ENCODE peak calls at places on chromosomes 3 and 15, in nine cellular contexts. S, R, N, J, Y, D, P, Z and I are unnamed samples. For H3K4me1, the result is how much of the 10 kb centered on the place peaks cover.

GRCh38 chr3:131688370-131688769 is 185.6 kb upstream of the MRPL3 start:
- DNase-seq in S (peak), R (no peak), N (no peak), J (peak), Y (no peak), D (no peak), P (no peak), Z (no peak), I (no peak)

GRCh38 chr3:37891227-37891626 is 29.5 kb downstream of the CTDSPL start:
- DNase-seq in S (peak), R (no peak), N (no peak), J (no peak), Y (no peak), D (peak), P (peak), Z (no peak), I (no peak)

GRCh38 chr15:24898715-24899278 is 56.0 kb upstream of the SNRPN start:
- DNase-seq in S (no peak), R (no peak), N (peak), J (no peak), Y (no peak), D (no peak), P (no peak), Z (no peak), I (peak)

GRCh38 chr3:170477395-170477794 is 58.7 kb downstream of the CLDN11 start:
- DNase-seq in S (peak), R (no peak), N (no peak), J (no peak), Y (peak), D (no peak), P (no peak), Z (peak), I (no peak)

GRCh38 chr3:182597621-182598041 is 195.7 kb upstream of the ATP11B start:
- DNase-seq in S (peak), R (no peak), N (no peak), J (peak), Y (no peak), D (no peak), P (no peak), Z (no peak), I (no peak)

GRCh38 chr15:100111103-100112060 is 230.4 kb downstream of the ADAMTS17 start:
- DNase-seq in S (peak), R (peak), N (no peak), J (peak), Y (peak), D (peak), P (no peak), Z (peak), I (no peak)

GRCh38 chr15:74598126-74598842 is 17.4 kb upstream of the CLK3 start:
- DNase-seq in S (peak), R (peak), N (peak), J (peak), Y (peak), D (peak), P (peak), Z (peak), I (peak)

GRCh38 chr3:118534519-118534918 is 500.1 kb downstream of the IGSF11 start:
- DNase-seq in S (no peak), R (no peak), N (no peak), J (no peak), Y (no peak), D (no peak), P (no peak), Z (no peak), I (no peak)

GRCh38 chr3:160098261-160098908 is 109.8 kb downstream of the IL12A start:
- DNase-seq in S (no peak), R (no peak), N (no peak), J (no peak), Y (no peak), D (no peak), P (no peak), Z (no peak), I (no peak)

GRCh38 chr3:10417849-10418248 is 87.5 kb downstream of the ATP2B2 start:
- DNase-seq in S (no peak), R (no peak), N (peak), J (peak), Y (peak), D (no peak), P (no peak), Z (peak), I (peak)

GRCh38 chr15:25739687-25740121 is 123.4 kb downstream of the ATP10A start:
- DNase-seq in S (no peak), R (no peak), N (peak), J (peak), Y (peak), D (no peak), P (no peak), Z (no peak), I (peak)

GRCh38 chr3:78427303-78427702 is 1340.5 kb downstream of the ROBO1 start:
- DNase-seq in S (no peak), R (no peak), N (no peak), J (peak), Y (no peak), D (no peak), P (no peak), Z (no peak), I (no peak)

GRCh38 chr15:82986442-82986780 is 401 bp downstream of the RAMAC start:
- DNase-seq in S (no peak), R (no peak), N (no peak), J (no peak), Y (peak), D (no peak), P (no peak), Z (no peak), I (no peak)

GRCh38 chr15:96424674-96425073 is 94.2 kb downstream of the NR2F2 start:
- DNase-seq in S (no peak), R (no peak), N (no peak), J (no peak), Y (no peak), D (no peak), P (no peak), Z (no peak), I (no peak)

DNA sequence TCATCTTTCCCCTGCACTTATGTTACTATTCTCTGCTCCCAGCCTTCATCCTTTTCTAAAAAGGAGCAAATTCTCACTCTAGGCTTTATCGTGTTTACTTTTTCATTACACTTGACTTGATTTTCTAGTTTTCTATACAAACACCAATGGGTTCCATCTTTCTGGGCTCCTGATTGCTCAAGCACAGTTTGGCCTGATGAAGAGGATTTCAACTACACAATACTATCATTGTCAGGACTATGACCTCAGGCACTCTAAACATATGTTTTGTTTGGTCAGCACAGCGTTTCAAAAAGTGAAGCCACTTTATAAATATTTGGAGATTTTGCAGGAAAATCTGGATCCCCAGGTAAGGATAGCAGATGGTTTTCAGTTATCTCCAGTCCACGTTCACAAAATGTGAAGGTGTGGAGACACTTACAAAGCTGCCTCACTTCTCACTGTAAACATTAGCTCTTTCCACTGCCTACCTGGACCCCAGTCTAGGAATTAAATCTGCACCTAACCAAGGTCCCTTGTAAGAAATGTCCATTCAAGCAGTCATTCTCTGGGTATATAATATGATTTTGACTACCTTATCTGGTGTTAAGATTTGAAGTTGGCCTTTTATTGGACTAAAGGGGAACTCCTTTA is 86.2 kb downstream of the TGFBR2 start:
- DNase-seq in S (no peak), R (no peak), N (no peak), J (no peak), Y (no peak), D (no peak), P (no peak), Z (no peak), I (no peak)
- H3K4me1 ChIP-seq in S (under half), R (under half), N (under half), J (under half), Y (under half), D (under half), P (under half), Z (half or more), I (under half)

DNA sequence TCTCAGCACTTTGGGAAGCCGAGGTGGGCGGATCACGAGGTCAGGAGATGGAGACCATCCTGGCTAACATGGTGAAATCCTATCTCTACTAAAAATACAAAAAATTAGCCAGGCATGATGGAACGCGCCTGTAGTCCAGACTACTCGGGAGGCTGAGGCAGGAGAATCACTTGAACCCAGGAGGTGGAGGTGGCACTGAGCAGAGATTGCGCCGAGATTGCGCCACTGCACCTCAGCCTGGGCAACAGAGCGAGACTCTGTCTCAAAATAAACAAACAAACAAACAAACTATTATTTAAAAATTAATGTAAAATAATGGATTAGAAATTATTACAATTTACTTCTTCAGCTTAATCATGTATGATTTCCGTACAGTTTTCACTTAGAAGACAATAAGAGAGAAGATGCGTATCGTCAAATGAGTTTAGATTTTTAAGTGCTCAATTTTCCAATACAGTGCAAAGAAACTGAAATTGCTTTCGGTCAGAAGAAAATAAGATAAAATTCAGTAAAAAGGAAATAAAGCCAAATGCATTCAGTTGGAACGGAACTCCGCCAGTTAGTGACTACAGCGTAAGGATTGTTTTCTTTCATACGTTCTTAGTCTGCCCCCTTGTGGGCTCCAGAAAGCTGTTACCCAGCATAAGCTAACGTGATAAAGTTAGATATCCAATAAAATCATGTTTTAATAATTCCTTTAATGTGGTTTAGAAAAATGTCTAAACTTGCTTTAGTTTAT is 24.8 kb downstream of the AADAC start:
- DNase-seq in S (peak), R (peak), N (peak), J (peak), Y (peak), D (peak), P (peak), Z (peak), I (peak)
- H3K4me1 ChIP-seq in S (under half), R (under half), N (under half), J (under half), Y (under half), D (under half), P (under half), Z (under half), I (under half)

DNA sequence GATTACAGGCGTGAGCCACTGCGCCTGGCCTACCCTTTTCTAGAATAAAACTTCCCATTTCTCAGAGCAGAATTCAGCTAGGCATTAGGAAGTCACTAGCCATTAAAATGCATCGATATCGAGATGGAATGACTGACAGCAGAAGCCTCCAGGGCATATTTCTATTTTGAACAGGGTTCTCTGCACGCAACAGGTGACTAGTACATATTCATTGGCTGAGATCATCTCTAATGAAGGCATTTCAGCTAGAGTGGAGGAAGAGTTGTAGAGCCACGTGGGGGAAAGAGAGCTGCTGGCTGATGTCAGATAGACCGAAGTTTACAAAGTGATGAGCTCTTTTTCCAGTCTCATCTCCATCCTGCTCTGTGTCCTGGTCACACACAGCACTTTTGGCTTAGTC is 7.5 kb downstream of the TMEM40 start:
- DNase-seq in S (no peak), R (no peak), N (no peak), J (peak), Y (peak), D (no peak), P (no peak), Z (no peak), I (peak)
- H3K4me1 ChIP-seq in S (half or more), R (under half), N (under half), J (under half), Y (under half), D (under half), P (under half), Z (under half), I (under half)

DNA sequence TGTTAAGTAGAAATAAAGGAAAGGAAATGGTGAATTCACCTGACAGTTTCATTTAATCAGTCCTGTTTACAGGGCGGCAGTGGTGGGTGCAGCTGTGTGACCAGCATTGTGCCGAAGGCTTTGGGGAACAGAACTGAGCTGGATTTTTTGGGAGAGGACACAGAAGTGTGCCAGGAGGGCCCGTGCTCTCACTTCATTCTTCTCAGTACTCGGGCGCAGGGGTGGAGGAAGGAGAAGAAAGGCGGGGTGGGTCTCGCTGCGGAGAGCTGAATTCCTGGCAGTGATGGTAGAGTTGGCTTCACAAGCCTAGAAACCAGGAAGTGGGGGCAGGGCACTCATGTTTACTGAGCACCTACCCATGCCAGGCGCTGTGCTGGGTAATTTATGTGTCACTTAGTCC is 64.6 kb downstream of the CRTC3 start:
- DNase-seq in S (no peak), R (peak), N (peak), J (peak), Y (no peak), D (peak), P (peak), Z (peak), I (no peak)
- H3K4me1 ChIP-seq in S (under half), R (under half), N (under half), J (under half), Y (under half), D (under half), P (under half), Z (under half), I (under half)

DNA sequence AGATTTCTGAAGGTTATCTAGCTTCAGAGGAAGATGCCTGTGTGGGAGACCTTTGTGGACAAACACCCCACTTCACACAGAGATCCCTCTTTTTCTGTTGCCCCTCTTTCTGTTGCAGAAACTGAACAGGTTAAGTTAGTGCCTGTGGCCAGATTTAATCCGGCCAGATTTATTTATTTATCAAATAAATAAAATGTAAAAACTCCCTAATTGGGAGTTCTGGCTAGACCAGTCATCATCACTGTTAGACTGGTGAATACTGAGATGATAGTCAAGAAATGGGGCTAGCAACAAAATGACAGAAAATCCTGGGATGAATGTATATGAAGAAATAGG is 1.2 kb upstream of the TBC1D5 start:
- DNase-seq in S (no peak), R (no peak), N (no peak), J (no peak), Y (no peak), D (no peak), P (no peak), Z (no peak), I (no peak)
- H3K4me1 ChIP-seq in S (under half), R (under half), N (under half), J (under half), Y (under half), D (under half), P (under half), Z (under half), I (under half)